ENCODE peak calls at places on chromosome 11, in nine cellular contexts. V is upper lobe of right lung, Y is GM23338, R is body of pancreas, A is fibroblast of pulmonary artery, M is neural crest cell, N is endothelial cell of umbilical vein, Z is AG04449, K is suprapubic skin. W is an unnamed sample.

GRCh38 chr11:11450744-11451362 is 97.8 kb upstream of the CSNK2A3 start:
- DNase-seq in V (no peak), Y (no peak), R (no peak), A (peak), M (no peak), N (no peak), Z (peak), K (no peak), W (no peak)

GRCh38 chr11:117731689-117732290 is 65.2 kb downstream of the DSCAML1 start:
- DNase-seq in V (no peak), Y (peak), R (no peak), A (no peak), M (no peak), N (no peak), Z (no peak), K (no peak), W (no peak)

GRCh38 chr11:75733346-75734107 is 15.9 kb downstream of the MOGAT2 start:
- DNase-seq in V (peak), Y (no peak), R (no peak), A (no peak), M (no peak), N (no peak), Z (no peak), K (peak), W (peak)

GRCh38 chr11:119995730-119996491 is 142.0 kb downstream of the TRIM29 start:
- DNase-seq in V (no peak), Y (no peak), R (no peak), A (no peak), M (no peak), N (no peak), Z (no peak), K (no peak), W (no peak)

GRCh38 chr11:61092908-61093763 is 9.2 kb upstream of the CD5 start:
- DNase-seq in V (no peak), Y (no peak), R (no peak), A (no peak), M (no peak), N (no peak), Z (no peak), K (no peak), W (no peak)

GRCh38 chr11:31826530-31827438 is 15.7 kb upstream of the PAX6 start:
- DNase-seq in V (no peak), Y (peak), R (no peak), A (no peak), M (peak), N (no peak), Z (no peak), K (no peak), W (no peak)

GRCh38 chr11:35919244-35919643 is 24.6 kb upstream of the LDLRAD3 start:
- DNase-seq in V (no peak), Y (peak), R (no peak), A (peak), M (no peak), N (peak), Z (no peak), K (no peak), W (no peak)

GRCh38 chr11:6251120-6251733 is 8.4 kb upstream of the CCKBR start:
- DNase-seq in V (peak), Y (peak), R (peak), A (peak), M (peak), N (peak), Z (no peak), K (no peak), W (no peak)

GRCh38 chr11:22349446-22349845 is 11.3 kb downstream of the SLC17A6 start:
- DNase-seq in V (no peak), Y (no peak), R (no peak), A (no peak), M (no peak), N (no peak), Z (no peak), K (no peak), W (no peak)

GRCh38 chr11:134332189-134332631 is 422 bp downstream of the GLB1L2 start:
- DNase-seq in V (no peak), Y (peak), R (no peak), A (no peak), M (peak), N (no peak), Z (no peak), K (no peak), W (no peak)

GRCh38 chr11:113645593-113646349 is 60.3 kb downstream of the TMPRSS5 start:
- DNase-seq in V (no peak), Y (no peak), R (no peak), A (no peak), M (no peak), N (no peak), Z (no peak), K (no peak), W (no peak)

GRCh38 chr11:113397212-113397611 is 9.6 kb downstream of the ANKK1 start:
- DNase-seq in V (no peak), Y (no peak), R (no peak), A (no peak), M (no peak), N (no peak), Z (no peak), K (peak), W (no peak)

GRCh38 chr11:114259124-114259526 is 37.1 kb upstream of the NNMT start:
- DNase-seq in V (peak), Y (no peak), R (peak), A (no peak), M (no peak), N (no peak), Z (no peak), K (no peak), W (no peak)

GRCh38 chr11:73972187-73972586 is 10.5 kb downstream of the UCP2 start:
- DNase-seq in V (no peak), Y (no peak), R (no peak), A (no peak), M (no peak), N (no peak), Z (no peak), K (no peak), W (no peak)

GRCh38 chr11:8256271-8257002 is 7.2 kb downstream of the LMO1 start:
- DNase-seq in V (peak), Y (no peak), R (no peak), A (no peak), M (no peak), N (no peak), Z (no peak), K (peak), W (peak)

GRCh38 chr11:37109205-37109585 is 511.2 kb upstream of the RAG2 start:
- DNase-seq in V (no peak), Y (no peak), R (no peak), A (peak), M (no peak), N (no peak), Z (no peak), K (no peak), W (no peak)

GRCh38 chr11:75968021-75968685 is 153.1 kb downstream of the UVRAG start:
- DNase-seq in V (no peak), Y (no peak), R (no peak), A (peak), M (no peak), N (no peak), Z (no peak), K (no peak), W (no peak)

GRCh38 chr11:57674251-57674650 is 6.3 kb downstream of the ZDHHC5 start:
- DNase-seq in V (no peak), Y (no peak), R (no peak), A (no peak), M (no peak), N (no peak), Z (no peak), K (no peak), W (no peak)

GRCh38 chr11:14376920-14377319 is 17.9 kb upstream of the RRAS2 start:
- DNase-seq in V (no peak), Y (no peak), R (no peak), A (no peak), M (no peak), N (peak), Z (no peak), K (no peak), W (no peak)

GRCh38 chr11:94790771-94791180 is 22.6 kb downstream of the AMOTL1 start:
- DNase-seq in V (no peak), Y (no peak), R (no peak), A (no peak), M (no peak), N (no peak), Z (no peak), K (no peak), W (no peak)

GRCh38 chr11:32200448-32200847 is 109.6 kb downstream of the RCN1 start:
- DNase-seq in V (no peak), Y (peak), R (no peak), A (no peak), M (no peak), N (no peak), Z (no peak), K (no peak), W (no peak)

GRCh38 chr11:18397921-18398320 is 3.6 kb downstream of the LDHA start:
- DNase-seq in V (no peak), Y (no peak), R (no peak), A (no peak), M (no peak), N (no peak), Z (no peak), K (no peak), W (no peak)

GRCh38 chr11:1271927-1272326 is 37.5 kb downstream of the TOLLIP start:
- DNase-seq in V (no peak), Y (no peak), R (no peak), A (no peak), M (no peak), N (no peak), Z (no peak), K (no peak), W (no peak)

GRCh38 chr11:6703247-6704063 is 20.3 kb upstream of the MRPL17 start:
- DNase-seq in V (no peak), Y (peak), R (peak), A (peak), M (peak), N (peak), Z (no peak), K (no peak), W (no peak)

GRCh38 chr11:125393331-125393730 is 102.7 kb downstream of the FEZ1 start:
- DNase-seq in V (no peak), Y (no peak), R (no peak), A (no peak), M (no peak), N (no peak), Z (no peak), K (no peak), W (no peak)

GRCh38 chr11:99739464-99740089 is 718.8 kb downstream of the CNTN5 start:
- DNase-seq in V (no peak), Y (peak), R (no peak), A (peak), M (peak), N (no peak), Z (no peak), K (no peak), W (no peak)

GRCh38 chr11:61362542-61362875 is 335 bp downstream of the TMEM138 start:
- DNase-seq in V (no peak), Y (peak), R (peak), A (peak), M (no peak), N (no peak), Z (no peak), K (no peak), W (no peak)

GRCh38 chr11:119085523-119085878 is 820 bp downstream of the HMBS start:
- DNase-seq in V (no peak), Y (no peak), R (no peak), A (no peak), M (no peak), N (no peak), Z (no peak), K (no peak), W (no peak)

GRCh38 chr11:31757245-31757835 is 53.8 kb downstream of the PAX6 start:
- DNase-seq in V (no peak), Y (no peak), R (no peak), A (peak), M (no peak), N (no peak), Z (no peak), K (no peak), W (no peak)

GRCh38 chr11:131724436-131724995 is 354.1 kb downstream of the NTM start:
- DNase-seq in V (no peak), Y (no peak), R (no peak), A (no peak), M (no peak), N (no peak), Z (no peak), K (no peak), W (no peak)

GRCh38 chr11:102767800-102768199 is 12.6 kb downstream of the MMP10 start:
- DNase-seq in V (no peak), Y (no peak), R (no peak), A (no peak), M (no peak), N (no peak), Z (no peak), K (no peak), W (no peak)

GRCh38 chr11:69307871-69308381 is 14.0 kb downstream of the MYEOV start:
- DNase-seq in V (peak), Y (no peak), R (no peak), A (no peak), M (no peak), N (no peak), Z (no peak), K (peak), W (no peak)

GRCh38 chr11:79157738-79158137 is 283.1 kb downstream of the TENM4 start:
- DNase-seq in V (no peak), Y (no peak), R (no peak), A (no peak), M (no peak), N (no peak), Z (no peak), K (no peak), W (no peak)

GRCh38 chr11:85934599-85935169 is 79.5 kb downstream of the CCDC83 start:
- DNase-seq in V (no peak), Y (peak), R (peak), A (no peak), M (no peak), N (no peak), Z (no peak), K (no peak), W (no peak)

GRCh38 chr11:116548286-116548685 is 224.5 kb downstream of the BUD13 start:
- DNase-seq in V (peak), Y (no peak), R (no peak), A (no peak), M (no peak), N (no peak), Z (no peak), K (no peak), W (no peak)

GRCh38 chr11:86277741-86278140 is 24.3 kb upstream of the HIKESHI start:
- DNase-seq in V (no peak), Y (no peak), R (no peak), A (no peak), M (no peak), N (no peak), Z (no peak), K (no peak), W (no peak)

GRCh38 chr11:92440701-92441338 is 216.2 kb downstream of the FAT3 start:
- DNase-seq in V (no peak), Y (peak), R (no peak), A (no peak), M (no peak), N (no peak), Z (no peak), K (no peak), W (no peak)

GRCh38 chr11:75105462-75105925 is 8.8 kb upstream of the OR2AT4 start:
- DNase-seq in V (no peak), Y (peak), R (no peak), A (no peak), M (peak), N (no peak), Z (no peak), K (no peak), W (no peak)

GRCh38 chr11:112279901-112280267 is 19.2 kb upstream of the PLET1 start:
- DNase-seq in V (peak), Y (peak), R (peak), A (peak), M (peak), N (peak), Z (no peak), K (peak), W (no peak)

GRCh38 chr11:104826772-104827171 is 71.5 kb downstream of the CASP12 start:
- DNase-seq in V (no peak), Y (no peak), R (no peak), A (no peak), M (no peak), N (no peak), Z (no peak), K (no peak), W (no peak)

GRCh38 chr11:104819603-104820002 is 78.7 kb downstream of the CASP12 start:
- DNase-seq in V (no peak), Y (no peak), R (no peak), A (no peak), M (no peak), N (no peak), Z (no peak), K (no peak), W (no peak)

DNA sequence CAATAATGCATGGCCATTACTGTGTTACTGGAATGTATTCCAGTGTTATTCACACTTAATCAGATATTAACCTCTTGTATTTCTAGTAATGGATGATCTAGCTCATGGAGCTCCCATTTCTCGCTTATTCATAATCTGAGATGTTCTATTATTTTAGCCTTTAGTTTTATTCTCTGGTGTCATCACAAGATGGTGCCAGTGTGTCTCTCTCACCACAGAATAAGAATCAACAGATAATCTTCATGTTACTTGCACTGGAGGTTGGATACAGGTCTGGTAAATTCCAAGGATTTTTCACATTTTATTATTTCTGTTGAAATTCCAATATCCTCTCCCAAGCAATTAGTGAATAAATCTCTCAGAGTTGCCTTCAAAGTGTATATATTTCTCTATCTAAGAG is 74.6 kb downstream of the CASP12 start:
- DNase-seq in V (no peak), Y (no peak), R (no peak), A (no peak), M (no peak), N (peak), Z (no peak), K (no peak), W (no peak)
- TF ChIP-seq CTCF in V (peak), Y (no peak), R (no peak), A (no peak), M (no peak), N (no peak), Z (no peak), K (no peak), W (no peak)

DNA sequence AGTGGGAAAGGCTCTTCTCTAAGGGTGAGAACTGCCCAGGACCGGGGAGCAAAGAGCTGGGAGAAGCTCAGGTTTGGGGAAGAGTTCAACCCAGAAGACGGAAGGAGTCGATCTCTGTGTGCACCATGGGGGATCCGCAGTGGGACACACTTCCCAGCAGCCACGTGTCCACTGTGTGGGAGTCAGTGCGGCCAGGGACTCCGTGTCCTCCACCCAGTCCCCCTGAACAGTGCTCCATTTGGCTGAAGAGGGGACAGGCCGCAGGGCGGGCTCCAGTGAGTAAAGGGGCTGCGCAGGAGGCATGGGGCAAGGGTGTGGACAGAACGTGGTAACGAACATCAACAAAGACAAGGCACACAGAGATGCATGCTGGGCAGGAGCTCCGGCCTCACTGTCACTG is 367.1 kb downstream of the SHANK2 start:
- DNase-seq in V (no peak), Y (no peak), R (no peak), A (no peak), M (no peak), N (no peak), Z (no peak), K (no peak), W (no peak)
- TF ChIP-seq CTCF in V (no peak), Y (no peak), R (no peak), A (no peak), M (no peak), N (no peak), Z (no peak), K (no peak), W (no peak)

GRCh38 chr11:33208150-33208549 is 46.9 kb upstream of the CSTF3 start:
- DNase-seq in V (no peak), Y (no peak), R (no peak), A (no peak), M (no peak), N (no peak), Z (no peak), K (no peak), W (no peak)
- TF ChIP-seq CTCF in V (no peak), Y (no peak), R (no peak), A (no peak), M (no peak), N (no peak), Z (no peak), K (no peak), W (peak)

GRCh38 chr11:65530157-65530496 is 5.2 kb downstream of the SCYL1 start:
- DNase-seq in V (no peak), Y (peak), R (no peak), A (no peak), M (no peak), N (no peak), Z (no peak), K (no peak), W (no peak)
- TF ChIP-seq CTCF in V (peak), Y (peak), R (no peak), A (peak), M (peak), N (peak), Z (peak), K (no peak), W (peak)

DNA sequence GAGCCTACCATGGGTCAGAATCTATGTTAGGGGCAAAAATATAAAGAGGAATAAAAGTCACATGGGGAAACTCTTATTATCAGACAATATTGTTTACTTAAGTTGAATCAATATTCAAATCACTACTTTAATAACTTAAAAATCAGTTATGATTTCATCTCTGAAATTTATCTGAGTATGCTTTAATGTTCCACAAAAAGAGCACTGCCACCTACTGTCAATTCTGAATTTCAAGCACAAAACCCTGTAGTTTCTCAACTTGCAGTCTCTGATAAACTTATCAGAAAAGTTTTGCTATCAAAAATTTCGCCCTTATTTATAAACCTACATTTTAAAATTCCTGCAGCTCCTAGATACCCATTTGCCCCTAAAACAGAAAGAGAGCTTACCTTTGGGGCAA is 47.3 kb downstream of the RDX start:
- DNase-seq in V (no peak), Y (no peak), R (no peak), A (peak), M (no peak), N (no peak), Z (no peak), K (no peak), W (no peak)
- TF ChIP-seq CTCF in V (peak), Y (peak), R (peak), A (peak), M (peak), N (no peak), Z (no peak), K (no peak), W (peak)

GRCh38 chr11:133163463-133164419 is 368.6 kb downstream of the OPCML start:
- DNase-seq in V (no peak), Y (peak), R (no peak), A (peak), M (no peak), N (no peak), Z (peak), K (no peak), W (no peak)
- TF ChIP-seq CTCF in V (peak), Y (peak), R (peak), A (peak), M (peak), N (peak), Z (peak), K (peak), W (peak)

W was measured in type B pancreatic cell.